ENCODE peak calls at places on chromosomes 2 and 18, in four cellular contexts. K is transverse colon, S is IMR-90, W is thyroid gland. Q is an unnamed sample.
A peak's percentile ranks its signal among the peaks of the same experiment; 100 is the strongest.

GRCh38 chr2:180359522-180360282 is 352.6 kb upstream of the CWC22 start:
- DNase-seq in W (no peak), S (no peak), K (peak; percentile 47), Q (peak; percentile 40)

GRCh38 chr2:24206242-24206641 is 31.4 kb downstream of the FAM228A start:
- DNase-seq in W (no peak), K (no peak), S (no peak), Q (no peak)

GRCh38 chr18:32759768-32760167 is 13.1 kb downstream of the KLHL14 start:
- DNase-seq in S (no peak), K (no peak), W (no peak), Q (no peak)

GRCh38 chr2:67840460-67841068 is 222.2 kb downstream of the C1D start:
- DNase-seq in W (peak; percentile 80), K (peak; percentile 59), S (peak; percentile 82), Q (peak; percentile 86)

GRCh38 chr2:66729391-66729790 is 294.5 kb downstream of the MEIS1 start:
- DNase-seq in K (no peak), W (no peak), S (peak; percentile 62), Q (no peak)

GRCh38 chr2:189763908-189764661 is 1.5 kb upstream of the OSGEPL1 start:
- DNase-seq in S (peak; percentile 46), W (no peak), K (no peak), Q (no peak)

GRCh38 chr2:180130403-180130802 is 123.3 kb upstream of the CWC22 start:
- DNase-seq in K (no peak), S (peak; percentile 65), W (no peak), Q (no peak)

GRCh38 chr18:31506024-31506742 is 8.2 kb downstream of the DSG2 start:
- DNase-seq in W (no peak), K (no peak), S (peak; percentile 21), Q (no peak)

GRCh38 chr2:124025896-124026295 is 809 bp downstream of the CNTNAP5 start:
- DNase-seq in K (no peak), W (no peak), S (no peak), Q (no peak)

GRCh38 chr18:45110577-45111506 is 430.2 kb downstream of the SETBP1 start:
- DNase-seq in W (peak; percentile 6), K (no peak), S (no peak), Q (peak; percentile 32)

GRCh38 chr18:55781481-55781957 is 193.5 kb upstream of the TCF4 start:
- DNase-seq in K (peak; percentile 10), W (peak; percentile 10), S (peak; percentile 77), Q (no peak)

GRCh38 chr2:191862371-191862770 is 15.5 kb upstream of the CAVIN2 start:
- DNase-seq in W (no peak), K (no peak), S (peak; percentile 49), Q (no peak)

GRCh38 chr2:65146067-65146466 is 16.2 kb upstream of the RAB1A start:
- DNase-seq in S (no peak), K (no peak), W (no peak), Q (no peak)

GRCh38 chr2:134461511-134461910 is 207.6 kb downstream of the MGAT5 start:
- DNase-seq in S (peak; percentile 31), K (no peak), W (no peak), Q (no peak)

GRCh38 chr2:224248944-224249371 is 152.9 kb downstream of the FAM124B start:
- DNase-seq in W (no peak), K (no peak), S (peak; percentile 20), Q (no peak)
- H3K4me1 ChIP-seq in W (no peaks in the 10 kb centered on the region), K (no peaks in the 10 kb centered on the region), S (no peaks in the 10 kb centered on the region), Q (no peaks in the 10 kb centered on the region)

DNA sequence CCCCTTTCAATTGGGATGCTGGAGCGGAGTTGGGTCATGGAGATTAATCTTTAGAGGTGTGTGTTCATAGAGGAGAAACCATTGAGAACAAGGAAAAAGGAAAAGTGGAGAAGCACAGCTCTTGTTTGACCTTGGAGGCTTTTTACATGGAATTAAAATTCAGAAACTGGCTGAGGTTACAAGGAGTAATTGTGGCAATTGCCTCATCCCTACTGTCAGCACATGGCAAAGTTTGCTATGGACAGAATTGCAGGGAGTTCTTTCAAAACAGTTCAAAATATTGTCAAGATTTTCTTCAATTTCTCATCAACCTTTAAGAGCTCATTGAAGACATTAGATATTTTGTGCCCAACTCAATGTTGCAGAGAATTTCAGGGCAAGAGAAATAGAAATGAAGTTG is 232.7 kb downstream of the SLC8A1 start:
- DNase-seq in W (no peak), K (no peak), S (no peak), Q (no peak)
- TF ChIP-seq POLR2A in W (no peak), K (no peak), S (no peak), Q (no peak)

GRCh38 chr2:102055346-102055975 is 63.7 kb downstream of the IL1R2 start:
- DNase-seq in W (no peak), S (peak; percentile 60), K (no peak), Q (no peak)
- H3K27ac ChIP-seq in W (peak overlapping the region; percentile 56), S (peak overlapping the region; percentile 42), K (peak overlapping the region; percentile 43), Q (no peak overlapping the region)

GRCh38 chr2:111701266-111701665 is 182.7 kb downstream of the ANAPC1 start:
- DNase-seq in K (no peak), W (no peak), S (no peak), Q (no peak)
- H3K4me1 ChIP-seq in K (peaks cover 21% of the 10 kb centered on the region), W (peaks cover 49% of the 10 kb centered on the region), S (peaks cover 20% of the 10 kb centered on the region), Q (peaks cover 17% of the 10 kb centered on the region)

GRCh38 chr2:37379881-37380296 is 35.5 kb downstream of the QPCT start:
- DNase-seq in K (no peak), W (no peak), S (no peak), Q (no peak)
- TF ChIP-seq POLR2A in K (no peak), W (no peak), S (no peak), Q (no peak)

GRCh38 chr2:150080115-150080514 is 407.4 kb downstream of the RND3 start:
- DNase-seq in W (no peak), S (peak; percentile 50), K (no peak), Q (no peak)
- H3K27ac ChIP-seq in W (no peak overlapping the region), S (no peak overlapping the region), K (no peak overlapping the region), Q (no peak overlapping the region)

GRCh38 chr2:203875471-203875870 is 7.9 kb downstream of the CTLA4 start:
- DNase-seq in S (no peak), W (no peak), K (no peak), Q (no peak)
- H3K4me1 ChIP-seq in S (no peaks in the 10 kb centered on the region), W (no peaks in the 10 kb centered on the region), K (no peaks in the 10 kb centered on the region), Q (no peaks in the 10 kb centered on the region)

DNA sequence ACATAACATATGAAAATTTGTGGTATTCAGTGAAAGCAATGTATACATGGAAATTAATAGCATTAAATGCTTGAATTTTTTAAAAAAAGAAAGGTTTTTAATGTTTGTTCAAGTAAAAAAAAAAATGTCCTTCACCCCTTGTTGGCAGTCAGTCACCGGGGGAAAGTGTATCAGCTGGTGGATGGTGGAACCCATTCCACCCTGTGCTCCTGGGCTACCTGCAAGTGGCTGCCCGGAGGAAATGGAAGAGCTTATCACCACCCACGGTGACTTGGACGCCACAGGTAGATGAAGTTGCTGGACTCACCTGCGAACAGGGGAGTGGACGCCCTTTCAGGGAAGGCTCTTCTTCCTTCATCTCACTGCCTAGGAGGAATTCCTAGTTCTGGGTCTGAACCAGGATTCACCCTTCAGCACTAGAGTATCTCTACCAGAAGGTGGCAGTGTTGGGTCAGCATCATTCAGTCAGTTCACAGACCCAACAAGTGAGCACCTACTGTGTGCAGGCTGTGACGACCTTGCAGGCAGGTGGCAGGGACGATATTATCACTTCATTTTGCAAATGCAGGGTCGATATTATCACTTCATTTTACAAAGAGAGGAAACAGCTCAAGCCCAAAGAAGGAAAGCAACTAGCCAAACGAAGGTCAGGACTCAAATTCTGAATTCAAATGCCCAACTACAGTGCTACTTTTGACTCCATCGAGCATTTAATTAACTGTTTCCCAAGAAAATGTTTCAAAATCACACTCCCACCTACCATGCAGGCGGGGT is 35.8 kb downstream of the CIB4 start:
- DNase-seq in W (peak; percentile 51), S (peak; percentile 48), K (no peak), Q (peak; percentile 42)
- TF ChIP-seq POLR2A in W (no peak), S (no peak), K (no peak), Q (no peak)

DNA sequence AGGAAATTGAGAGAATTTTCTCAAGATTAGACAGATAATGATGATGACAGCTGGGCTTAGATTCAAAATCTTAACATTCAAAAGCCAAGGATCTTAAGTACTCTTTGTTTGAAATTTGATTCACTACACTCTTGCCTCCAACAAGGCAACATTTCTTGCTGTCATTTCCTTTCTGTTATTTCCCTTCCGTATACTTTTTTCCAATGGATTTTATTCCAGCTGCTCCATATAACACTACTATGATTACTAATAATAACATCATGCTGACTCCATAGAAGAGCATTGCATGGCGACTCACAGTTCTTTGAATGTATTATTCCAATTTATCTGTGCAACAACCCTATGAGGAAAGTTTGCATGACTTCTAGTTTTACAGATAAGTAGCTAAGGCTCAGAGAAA is 33.9 kb upstream of the CCDC102B start:
- DNase-seq in K (no peak), S (peak; percentile 77), W (no peak), Q (no peak)
- H3K27ac ChIP-seq in K (no peak overlapping the region), S (no peak overlapping the region), W (no peak overlapping the region), Q (no peak overlapping the region)